ENCODE peak calls at places on chromosomes 4 and X, in eight cellular contexts. U, P, G, N, Y, R, K and B are unnamed samples. For H3K36me3, the result is how much of the 10 kb centered on the place peaks cover.

GRCh38 chrX:124098089-124098488 is 136.6 kb downstream of the STAG2 start:
- DNase-seq in U (peak), P (peak), G (no peak), N (no peak), Y (no peak), R (no peak), K (peak), B (no peak)

GRCh38 chr4:110770353-110770752 is 147.5 kb upstream of the PITX2 start:
- DNase-seq in U (no peak), P (no peak), G (no peak), N (no peak), Y (no peak), R (no peak), K (no peak), B (no peak)

GRCh38 chrX:68822641-68823410 is 6.0 kb upstream of the EFNB1 start:
- DNase-seq in U (peak), P (no peak), G (no peak), N (no peak), Y (no peak), R (peak), K (peak), B (no peak)

GRCh38 chr4:14130551-14130950 is 503.0 kb upstream of the BOD1L1 start:
- DNase-seq in U (no peak), P (no peak), G (no peak), N (no peak), Y (no peak), R (no peak), K (peak), B (no peak)

GRCh38 chr4:2059034-2059725 is at the start of gene NAT8L:
- DNase-seq in U (peak), P (no peak), G (peak), N (peak), Y (no peak), R (peak), K (no peak), B (no peak)

GRCh38 chr4:168773388-168774195 is 236.5 kb downstream of the CBR4 start:
- DNase-seq in U (no peak), P (no peak), G (no peak), N (no peak), Y (no peak), R (no peak), K (no peak), B (no peak)

GRCh38 chr4:98510757-98511517 is 147.5 kb downstream of the TSPAN5 start:
- DNase-seq in U (peak), P (peak), G (no peak), N (no peak), Y (no peak), R (no peak), K (peak), B (no peak)

GRCh38 chr4:77600521-77601451 is 4.8 kb upstream of the CXCL13 start:
- DNase-seq in U (peak), P (peak), G (no peak), N (no peak), Y (no peak), R (peak), K (no peak), B (no peak)

GRCh38 chrX:103012945-103013344 is 51.0 kb downstream of the BEX1 start:
- DNase-seq in U (no peak), P (peak), G (no peak), N (no peak), Y (no peak), R (no peak), K (no peak), B (no peak)

DNA sequence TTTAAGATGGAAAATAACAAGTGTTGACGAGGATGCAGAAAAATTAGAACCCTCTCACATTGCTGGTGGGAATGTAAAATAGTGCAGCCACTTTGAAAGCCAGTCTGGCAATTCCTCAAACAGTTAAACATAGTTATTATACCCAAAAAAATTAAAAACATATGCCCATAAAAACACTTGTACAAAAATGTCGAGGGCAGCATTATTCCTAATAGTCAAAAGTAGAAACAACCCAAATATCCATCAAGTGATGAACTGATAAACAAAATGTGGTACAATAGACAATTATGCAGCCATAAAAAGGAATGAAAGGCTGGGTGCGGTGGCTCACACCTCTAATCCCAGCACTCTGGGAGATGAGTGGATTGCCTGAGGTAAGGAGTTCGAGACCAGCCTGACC is 6.3 kb downstream of the IDS start:
- DNase-seq in U (no peak), P (no peak), G (no peak), N (no peak), Y (no peak), R (no peak), K (no peak), B (no peak)
- H3K36me3 ChIP-seq in U (under half), P (under half), G (under half), N (half or more), Y (under half), R (under half), K (under half), B (under half)

GRCh38 chr4:1057403-1057745 is 45.9 kb downstream of the FGFRL1 start:
- DNase-seq in U (no peak), P (no peak), G (no peak), N (no peak), Y (no peak), R (no peak), K (no peak), B (no peak)

GRCh38 chr4:1058198-1058996 is 47.0 kb downstream of the FGFRL1 start:
- DNase-seq in U (no peak), P (no peak), G (peak), N (no peak), Y (no peak), R (no peak), K (no peak), B (peak)

GRCh38 chr4:1056671-1057402 is 45.4 kb downstream of the FGFRL1 start:
- DNase-seq in U (no peak), P (no peak), G (no peak), N (no peak), Y (no peak), R (no peak), K (no peak), B (peak)

GRCh38 chr4:1053080-1053661 is 41.7 kb downstream of the FGFRL1 start:
- DNase-seq in U (peak), P (no peak), G (no peak), N (no peak), Y (no peak), R (no peak), K (no peak), B (peak)

DNA sequence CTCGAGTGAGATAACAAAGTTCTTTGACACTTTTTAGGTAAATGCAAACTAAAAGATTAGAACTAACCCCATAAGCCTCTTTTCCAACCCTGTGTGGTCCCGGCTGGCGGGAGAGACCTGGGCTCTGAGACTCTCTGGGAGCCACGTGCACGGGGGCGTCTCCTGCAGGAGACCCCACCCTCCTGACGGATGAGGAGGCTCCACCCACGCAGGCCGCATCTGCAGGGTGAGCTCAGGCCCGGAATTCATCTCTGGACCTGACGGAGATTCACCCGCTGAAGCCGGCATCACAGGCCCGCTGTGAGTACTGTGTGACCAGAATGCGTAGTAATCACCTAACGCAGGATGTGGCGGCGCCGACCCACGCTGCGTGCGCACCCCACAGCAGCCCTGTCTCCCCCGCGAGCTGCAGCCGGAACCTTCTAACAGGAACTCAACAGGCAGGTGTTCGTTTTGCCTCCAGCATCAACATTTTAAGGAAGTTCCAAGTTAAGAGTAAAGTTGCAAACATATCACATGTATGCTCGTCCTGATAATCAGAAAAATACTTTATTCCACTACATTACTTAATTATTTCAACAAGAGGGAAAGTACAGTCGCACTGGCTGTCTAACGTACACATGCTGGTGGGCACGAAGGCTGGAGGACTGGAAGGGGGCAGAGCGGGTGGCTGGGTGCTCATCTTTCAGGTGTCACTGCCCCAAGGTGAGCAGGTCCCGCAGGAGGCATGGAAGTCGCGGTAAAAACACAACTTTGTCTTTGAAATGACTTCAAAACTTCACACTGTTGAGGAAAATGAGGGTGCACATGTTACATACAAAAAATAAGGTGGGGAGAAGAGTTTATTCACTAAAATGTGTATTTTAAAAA is 44.5 kb downstream of the FGFRL1 start:
- DNase-seq in U (peak), P (no peak), G (peak), N (no peak), Y (no peak), R (peak), K (no peak), B (peak)
- H3K4me3 ChIP-seq in U (no peak), P (no peak), G (no peak), N (no peak), Y (no peak), R (no peak), K (no peak), B (no peak)

GRCh38 chrX:28177202-28177601 is 196.0 kb upstream of the DCAF8L1 start:
- DNase-seq in U (no peak), P (peak), G (no peak), N (no peak), Y (no peak), R (no peak), K (no peak), B (no peak)
- TF ChIP-seq CTCF in U (peak), P (peak), G (no peak), N (peak), Y (no peak), R (no peak), K (no peak), B (peak)

GRCh38 chr4:5735463-5735862 is 24.5 kb downstream of the EVC start:
- DNase-seq in U (no peak), P (no peak), G (no peak), N (no peak), Y (no peak), R (no peak), K (no peak), B (no peak)
- H3K36me3 ChIP-seq in U (under half), P (under half), G (under half), N (under half), Y (under half), R (under half), K (half or more), B (half or more)